ENCODE peak calls at places on chromosomes 7 and 10, in four cellular contexts. U is left cardiac atrium; T is endodermal cell; L is activated CD4-positive, CD25-positive, alpha-beta regulatory T cell. C is an unnamed sample.

GRCh38 chr7:132249591-132249971 is 326.7 kb downstream of the PLXNA4 start:
- DNase-seq in U (no peak), T (peak), L (no peak), C (no peak)

GRCh38 chr7:901388-902154 is 25.2 kb downstream of the GET4 start:
- DNase-seq in U (peak), T (peak), L (peak), C (peak)

GRCh38 chr7:143372070-143372469 is 9.1 kb upstream of the ZYX start:
- DNase-seq in T (peak), L (no peak), U (no peak), C (peak)

GRCh38 chr7:107318523-107319160 is 149.8 kb downstream of the HBP1 start:
- DNase-seq in U (no peak), T (no peak), L (no peak), C (no peak)

GRCh38 chr7:690478-691360 is 35.8 kb upstream of the DNAAF5 start:
- DNase-seq in U (no peak), L (no peak), T (peak), C (no peak)

GRCh38 chr10:3584926-3585784 is 199.9 kb downstream of the KLF6 start:
- DNase-seq in L (no peak), T (no peak), U (no peak), C (no peak)

GRCh38 chr10:80699602-80700039 is 161.9 kb downstream of the SH2D4B start:
- DNase-seq in T (peak), L (peak), U (peak), C (peak)

GRCh38 chr10:28367865-28368541 is 65.1 kb upstream of the MPP7 start:
- DNase-seq in U (no peak), T (no peak), L (no peak), C (peak)

C was measured in putamen.